ENCODE peak calls at places on chromosomes 3 and 15, in six cellular contexts. One of them, this sample, is unnamed.

GRCh38 chr15:59327942-59328341 is 44.7 kb downstream of the MYO1E start:
- DNase-seq in H1: peak; percentile 40
- DNase-seq in GM12878: no peak
- DNase-seq in A549: no peak
- DNase-seq in K562: no peak
- DNase-seq in SK-N-SH: no peak
- DNase-seq in this sample: no peak

GRCh38 chr3:109863701-109864100 is 526.4 kb upstream of the DPPA4 start:
- DNase-seq in A549: no peak
- DNase-seq in H1: no peak
- DNase-seq in SK-N-SH: no peak
- DNase-seq in K562: no peak
- DNase-seq in GM12878: no peak
- DNase-seq in this sample: no peak

GRCh38 chr3:73781536-73781935 is 156.8 kb upstream of the PDZRN3 start:
- DNase-seq in K562: no peak
- DNase-seq in A549: no peak
- DNase-seq in H1: no peak
- DNase-seq in GM12878: no peak
- DNase-seq in SK-N-SH: no peak
- DNase-seq in this sample: no peak

GRCh38 chr15:98398886-98399285 is 249.5 kb upstream of the IGF1R start:
- DNase-seq in A549: no peak
- DNase-seq in GM12878: no peak
- DNase-seq in SK-N-SH: no peak
- DNase-seq in H1: no peak
- DNase-seq in K562: no peak
- DNase-seq in this sample: no peak

GRCh38 chr15:85533949-85534543 is 153.6 kb downstream of the AKAP13 start:
- DNase-seq in A549: no peak
- DNase-seq in H1: no peak
- DNase-seq in GM12878: no peak
- DNase-seq in K562: no peak
- DNase-seq in SK-N-SH: no peak
- DNase-seq in this sample: no peak

GRCh38 chr3:56001537-56001936 is 466.7 kb downstream of the ERC2 start:
- DNase-seq in GM12878: no peak
- DNase-seq in H1: no peak
- DNase-seq in SK-N-SH: no peak
- DNase-seq in A549: no peak
- DNase-seq in K562: no peak
- DNase-seq in this sample: no peak

GRCh38 chr3:143901105-143901504 is 52.8 kb upstream of the SLC9A9 start:
- DNase-seq in GM12878: no peak
- DNase-seq in SK-N-SH: no peak
- DNase-seq in K562: no peak
- DNase-seq in H1: no peak
- DNase-seq in A549: no peak
- DNase-seq in this sample: no peak

GRCh38 chr3:68139897-68140296 is 485.5 kb upstream of the SUCLG2 start:
- DNase-seq in A549: no peak
- DNase-seq in GM12878: no peak
- DNase-seq in H1: no peak
- DNase-seq in K562: no peak
- DNase-seq in SK-N-SH: no peak
- DNase-seq in this sample: no peak

GRCh38 chr3:133833880-133834620 is 28.4 kb downstream of the SRPRB start:
- DNase-seq in GM12878: no peak
- DNase-seq in H1: peak; percentile 43
- DNase-seq in SK-N-SH: no peak
- DNase-seq in A549: no peak
- DNase-seq in K562: peak; percentile 19
- DNase-seq in this sample: no peak

GRCh38 chr3:161413127-161413854 is 42.0 kb upstream of the SPTSSB start:
- DNase-seq in A549: no peak
- DNase-seq in GM12878: no peak
- DNase-seq in SK-N-SH: no peak
- DNase-seq in H1: no peak
- DNase-seq in K562: no peak
- DNase-seq in this sample: no peak

GRCh38 chr3:15982667-15983145 is 184.9 kb upstream of the ANKRD28 start:
- DNase-seq in K562: no peak
- DNase-seq in SK-N-SH: peak; percentile 56
- DNase-seq in H1: no peak
- DNase-seq in A549: no peak
- DNase-seq in GM12878: no peak
- DNase-seq in this sample: no peak

GRCh38 chr3:110420158-110420641 is 651.4 kb upstream of the NECTIN3 start:
- DNase-seq in K562: no peak
- DNase-seq in A549: peak; percentile 3
- DNase-seq in H1: no peak
- DNase-seq in GM12878: no peak
- DNase-seq in SK-N-SH: no peak
- DNase-seq in this sample: no peak

GRCh38 chr15:96334017-96334704 is 3.7 kb downstream of the NR2F2 start:
- DNase-seq in A549: no peak
- DNase-seq in K562: peak; percentile 26
- DNase-seq in GM12878: no peak
- DNase-seq in H1: peak; percentile 63
- DNase-seq in SK-N-SH: no peak
- DNase-seq in this sample: no peak

GRCh38 chr3:116835658-116836057 is 126.1 kb downstream of the TUSC7 start:
- DNase-seq in GM12878: no peak
- DNase-seq in H1: no peak
- DNase-seq in K562: no peak
- DNase-seq in A549: no peak
- DNase-seq in SK-N-SH: no peak
- DNase-seq in this sample: no peak

GRCh38 chr3:127011270-127011992 is 28.5 kb downstream of the PLXNA1 start:
- DNase-seq in GM12878: no peak
- DNase-seq in K562: no peak
- DNase-seq in A549: no peak
- DNase-seq in SK-N-SH: peak; percentile 84
- DNase-seq in H1: no peak
- DNase-seq in this sample: no peak

GRCh38 chr15:84103345-84103744 is 132.2 kb upstream of the GOLGA6L4 start:
- DNase-seq in H1: no peak
- DNase-seq in GM12878: no peak
- DNase-seq in K562: no peak
- DNase-seq in SK-N-SH: no peak
- DNase-seq in A549: no peak
- DNase-seq in this sample: no peak

GRCh38 chr15:27681038-27681437 is 418.1 kb downstream of the OCA2 start:
- DNase-seq in GM12878: no peak
- DNase-seq in K562: no peak
- DNase-seq in A549: no peak
- DNase-seq in H1: peak; percentile 81
- DNase-seq in SK-N-SH: peak; percentile 49
- DNase-seq in this sample: peak; percentile 18

GRCh38 chr3:173584834-173585831 is 187.6 kb downstream of the NLGN1 start:
- DNase-seq in H1: peak; percentile 69
- DNase-seq in GM12878: no peak
- DNase-seq in A549: no peak
- DNase-seq in K562: no peak
- DNase-seq in SK-N-SH: peak; percentile 30
- DNase-seq in this sample: no peak

GRCh38 chr15:32861741-32862140 is 143.9 kb downstream of the GREM1 start:
- DNase-seq in SK-N-SH: peak; percentile 13
- DNase-seq in A549: no peak
- DNase-seq in K562: no peak
- DNase-seq in GM12878: no peak
- DNase-seq in H1: peak; percentile 56
- DNase-seq in this sample: no peak

GRCh38 chr3:14947105-14947885 is at the start of gene NR2C2:
- DNase-seq in GM12878: no peak
- DNase-seq in A549: peak; percentile 77
- DNase-seq in K562: peak; percentile 94
- DNase-seq in H1: peak; percentile 88
- DNase-seq in SK-N-SH: peak; percentile 93
- DNase-seq in this sample: peak; percentile 68

GRCh38 chr3:139797724-139798343 is 120.1 kb upstream of the NMNAT3 start:
- DNase-seq in SK-N-SH: no peak
- DNase-seq in K562: peak; percentile 51
- DNase-seq in A549: no peak
- DNase-seq in H1: peak; percentile 70
- DNase-seq in GM12878: no peak
- DNase-seq in this sample: no peak

GRCh38 chr3:45537960-45538640 is 56.5 kb upstream of the LIMD1 start:
- DNase-seq in A549: no peak
- DNase-seq in H1: no peak
- DNase-seq in SK-N-SH: no peak
- DNase-seq in K562: no peak
- DNase-seq in GM12878: no peak
- DNase-seq in this sample: no peak

GRCh38 chr3:63625161-63625560 is 27.3 kb upstream of the SNTN start:
- DNase-seq in H1: no peak
- DNase-seq in GM12878: no peak
- DNase-seq in SK-N-SH: no peak
- DNase-seq in K562: no peak
- DNase-seq in A549: no peak
- DNase-seq in this sample: no peak

GRCh38 chr3:46692566-46692983 is 904 bp downstream of the ALS2CL start:
- DNase-seq in H1: peak; percentile 60
- DNase-seq in A549: peak; percentile 36
- DNase-seq in K562: no peak
- DNase-seq in SK-N-SH: no peak
- DNase-seq in GM12878: no peak
- DNase-seq in this sample: no peak

GRCh38 chr15:40046721-40047412 is 7.9 kb upstream of the SRP14 start:
- DNase-seq in A549: peak; percentile 30
- DNase-seq in H1: peak; percentile 26
- DNase-seq in K562: no peak
- DNase-seq in GM12878: no peak
- DNase-seq in SK-N-SH: no peak
- DNase-seq in this sample: no peak

GRCh38 chr3:81270603-81271371 is 490.7 kb downstream of the GBE1 start:
- DNase-seq in SK-N-SH: peak; percentile 16
- DNase-seq in GM12878: no peak
- DNase-seq in A549: no peak
- DNase-seq in K562: no peak
- DNase-seq in H1: no peak
- DNase-seq in this sample: no peak

DNA sequence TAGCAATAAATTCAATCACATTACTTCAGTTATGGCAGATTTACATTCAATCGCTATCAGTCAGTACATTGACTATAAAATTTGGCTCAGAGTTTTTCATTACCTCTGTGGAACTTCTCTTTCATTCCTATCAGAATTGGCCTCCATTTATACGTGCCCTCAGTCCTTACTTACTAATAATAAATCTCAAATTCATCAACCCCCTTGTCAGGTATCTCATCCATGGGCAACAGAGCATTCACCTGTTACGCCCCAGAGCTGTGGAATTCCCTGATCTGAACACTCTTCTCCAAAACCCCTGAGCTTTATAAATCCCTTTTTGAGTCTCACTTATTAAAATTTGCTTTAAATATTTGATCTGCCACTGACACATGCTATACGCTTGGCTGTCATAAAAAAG is 492.9 kb downstream of the GBE1 start:
- DNase-seq in K562: no peak
- DNase-seq in H1: no peak
- DNase-seq in SK-N-SH: no peak
- DNase-seq in A549: no peak
- DNase-seq in GM12878: no peak
- DNase-seq in this sample: no peak
- TF ChIP-seq CHD2 in K562: no peak
- TF ChIP-seq CHD2 in H1: no peak
- TF ChIP-seq CHD2 in SK-N-SH: no peak
- TF ChIP-seq CHD2 in A549: no peak
- TF ChIP-seq CHD2 in GM12878: no peak
- TF ChIP-seq CHD2 in this sample: no peak

GRCh38 chr3:61257148-61257547 is 5.9 kb upstream of the FHIT start:
- DNase-seq in A549: no peak
- DNase-seq in H1: no peak
- DNase-seq in SK-N-SH: no peak
- DNase-seq in GM12878: no peak
- DNase-seq in K562: no peak
- DNase-seq in this sample: no peak
- TF ChIP-seq CHD2 in A549: no peak
- TF ChIP-seq CHD2 in H1: no peak
- TF ChIP-seq CHD2 in SK-N-SH: no peak
- TF ChIP-seq CHD2 in GM12878: no peak
- TF ChIP-seq CHD2 in K562: no peak
- TF ChIP-seq CHD2 in this sample: no peak

DNA sequence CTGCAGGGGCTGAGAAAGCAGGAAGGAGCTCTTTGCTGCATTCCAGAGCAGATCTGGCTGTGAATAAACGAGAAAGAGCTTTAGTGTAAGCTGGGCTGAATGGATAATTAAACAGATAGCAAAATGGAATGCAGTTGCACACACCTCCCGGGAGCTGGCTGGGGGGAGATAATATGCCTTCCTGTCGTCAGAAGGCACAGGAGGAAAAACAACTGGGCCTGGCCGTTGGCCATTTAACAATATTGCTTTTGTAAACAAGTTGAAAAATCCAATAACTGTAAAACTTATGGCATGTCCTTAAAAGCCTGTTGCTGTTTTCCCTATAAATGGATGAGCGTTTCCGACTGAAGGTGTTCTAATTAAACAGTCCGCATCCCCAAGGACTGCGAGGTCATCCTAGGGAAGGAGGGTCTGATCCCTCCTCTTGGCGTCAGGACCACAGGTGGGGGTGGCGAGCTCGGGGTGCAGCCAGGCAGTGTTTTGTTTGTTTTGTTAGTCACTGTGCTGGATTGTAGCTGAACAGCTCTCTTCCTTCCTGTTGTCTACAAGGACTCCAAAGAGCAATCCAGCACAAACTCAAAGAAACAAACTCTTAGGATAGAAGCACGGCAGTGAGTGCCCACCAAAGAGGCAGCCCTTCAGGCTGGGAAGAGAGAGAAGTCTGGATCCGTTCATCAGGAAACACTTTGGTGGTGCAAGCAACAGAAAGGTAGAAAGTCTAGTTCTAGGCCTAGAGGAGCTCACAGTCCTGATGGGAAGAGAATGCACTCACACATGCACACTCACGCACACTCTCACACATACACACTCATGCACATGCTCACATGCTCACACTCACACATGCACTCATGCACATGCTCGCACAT is 133.4 kb upstream of the SMAD3 start:
- DNase-seq in K562: peak; percentile 57
- DNase-seq in GM12878: no peak
- DNase-seq in SK-N-SH: no peak
- DNase-seq in A549: peak; percentile 96
- DNase-seq in H1: no peak
- DNase-seq in this sample: peak; percentile 91
- TF ChIP-seq CHD2 in K562: no peak
- TF ChIP-seq CHD2 in GM12878: no peak
- TF ChIP-seq CHD2 in SK-N-SH: no peak
- TF ChIP-seq CHD2 in A549: no peak
- TF ChIP-seq CHD2 in H1: no peak
- TF ChIP-seq CHD2 in this sample: no peak

DNA sequence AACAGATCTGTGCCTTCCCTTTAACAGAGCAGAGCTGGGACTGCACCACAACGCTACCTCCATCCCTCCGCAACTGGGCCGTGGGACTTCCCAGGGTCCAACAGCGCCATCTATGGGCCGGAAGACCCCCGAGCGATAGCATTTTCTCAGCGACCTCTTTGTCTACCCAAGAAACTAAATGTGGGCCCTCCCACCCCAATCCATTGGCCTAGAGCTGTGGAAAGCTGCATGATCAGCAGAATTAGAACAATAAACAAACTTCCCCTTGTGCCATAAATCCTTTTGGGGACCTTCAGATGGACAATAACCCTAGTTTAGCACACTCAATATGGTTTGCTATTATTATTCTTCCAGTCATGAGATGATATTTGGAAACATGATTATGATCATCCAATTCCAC is 74.8 kb upstream of the NTRK3 start:
- DNase-seq in A549: peak; percentile 72
- DNase-seq in K562: peak; percentile 68
- DNase-seq in H1: peak; percentile 96
- DNase-seq in GM12878: no peak
- DNase-seq in SK-N-SH: peak; percentile 62
- DNase-seq in this sample: peak; percentile 29
- TF ChIP-seq CHD2 in A549: no peak
- TF ChIP-seq CHD2 in K562: no peak
- TF ChIP-seq CHD2 in H1: no peak
- TF ChIP-seq CHD2 in GM12878: no peak
- TF ChIP-seq CHD2 in SK-N-SH: no peak
- TF ChIP-seq CHD2 in this sample: no peak